ENCODE peak calls at places on chromosomes 12 and 14, in six cellular contexts. T is CD8-positive, alpha-beta T cell; U is naive thymus-derived CD8-positive, alpha-beta T cell; R is NCI-H1417; W is progenitor cell of endocrine pancreas; G is D341Med. N is an unnamed sample.

GRCh38 chr14:37262649-37263048 is 64.9 kb downstream of the MIPOL1 start:
- DNase-seq in T (no peak), U (no peak), R (peak), W (no peak), G (no peak), N (no peak)

GRCh38 chr12:96454396-96454795 is 35.0 kb upstream of the CFAP54 start:
- DNase-seq in T (no peak), U (no peak), R (no peak), W (no peak), G (no peak), N (no peak)

GRCh38 chr12:94039914-94040313 is 108.5 kb upstream of the PLXNC1 start:
- DNase-seq in T (no peak), U (no peak), R (no peak), W (no peak), G (no peak), N (no peak)

GRCh38 chr14:72045885-72046284 is 113.7 kb downstream of the RGS6 start:
- DNase-seq in T (no peak), U (no peak), R (no peak), W (no peak), G (no peak), N (no peak)

GRCh38 chr12:14850929-14851663 is 7.8 kb upstream of the ART4 start:
- DNase-seq in T (no peak), U (no peak), R (no peak), W (no peak), G (no peak), N (no peak)

GRCh38 chr14:85531141-85531593 is 1.2 kb downstream of the FLRT2 start:
- DNase-seq in T (no peak), U (no peak), R (no peak), W (peak), G (peak), N (no peak)

GRCh38 chr12:6084261-6084968 is 40.1 kb downstream of the VWF start:
- DNase-seq in T (no peak), U (no peak), R (peak), W (no peak), G (no peak), N (no peak)

GRCh38 chr14:35158951-35159653 is 36.8 kb downstream of the PRORP start:
- DNase-seq in T (no peak), U (no peak), R (no peak), W (no peak), G (no peak), N (no peak)

GRCh38 chr12:57883700-57884099 is 37.2 kb upstream of the CTDSP2 start:
- DNase-seq in T (no peak), U (no peak), R (no peak), W (no peak), G (no peak), N (no peak)

GRCh38 chr12:94596596-94596995 is 53.8 kb downstream of the TMCC3 start:
- DNase-seq in T (no peak), U (no peak), R (no peak), W (no peak), G (no peak), N (no peak)

GRCh38 chr12:71186571-71187288 is 28.9 kb upstream of the TSPAN8 start:
- DNase-seq in T (no peak), U (no peak), R (no peak), W (no peak), G (no peak), N (no peak)

GRCh38 chr12:103865151-103865730 is 24.2 kb upstream of the NT5DC3 start:
- DNase-seq in T (no peak), U (no peak), R (no peak), W (no peak), G (no peak), N (no peak)

GRCh38 chr12:119659289-119659897 is 8.5 kb upstream of the PRKAB1 start:
- DNase-seq in T (peak), U (no peak), R (peak), W (peak), G (peak), N (no peak)

GRCh38 chr12:120479458-120479857 is 9.9 kb upstream of the SRSF9 start:
- DNase-seq in T (no peak), U (no peak), R (no peak), W (no peak), G (no peak), N (no peak)

GRCh38 chr12:643478-644292 is 19.6 kb downstream of the NINJ2 start:
- DNase-seq in T (peak), U (no peak), R (no peak), W (no peak), G (no peak), N (no peak)

GRCh38 chr14:93780811-93781210 is 7.5 kb downstream of the PRIMA1 start:
- DNase-seq in T (no peak), U (no peak), R (no peak), W (no peak), G (no peak), N (no peak)

GRCh38 chr14:46245281-46245680 is 406.3 kb downstream of the RPL10L start:
- DNase-seq in T (no peak), U (no peak), R (no peak), W (no peak), G (no peak), N (no peak)

GRCh38 chr12:49636979-49637378 is 13.6 kb downstream of the PRPF40B start:
- DNase-seq in T (peak), U (peak), R (peak), W (no peak), G (peak), N (no peak)

GRCh38 chr12:12883369-12884001 is 7.9 kb upstream of the GPRC5A start:
- DNase-seq in T (no peak), U (no peak), R (no peak), W (no peak), G (no peak), N (no peak)

GRCh38 chr14:29805415-29806123 is 122.1 kb downstream of the PRKD1 start:
- DNase-seq in T (no peak), U (no peak), R (no peak), W (no peak), G (no peak), N (peak)

GRCh38 chr14:105532735-105533141 is 6.4 kb downstream of the TMEM121 start:
- DNase-seq in T (no peak), U (no peak), R (no peak), W (no peak), G (peak), N (no peak)

GRCh38 chr12:87094356-87094755 is 838.2 kb upstream of the MGAT4C start:
- DNase-seq in T (no peak), U (no peak), R (no peak), W (no peak), G (no peak), N (no peak)

GRCh38 chr12:57816855-57817151 is 1.7 kb downstream of the AVIL start:
- DNase-seq in T (no peak), U (no peak), R (no peak), W (no peak), G (no peak), N (no peak)

GRCh38 chr14:20614038-20614840 is 23.1 kb upstream of the RNASE12 start:
- DNase-seq in T (no peak), U (no peak), R (no peak), W (no peak), G (no peak), N (no peak)

GRCh38 chr12:1422604-1423315 is 171.6 kb downstream of the FBXL14 start:
- DNase-seq in T (no peak), U (no peak), R (no peak), W (no peak), G (no peak), N (no peak)

GRCh38 chr12:108400481-108400880 is 61.4 kb upstream of the CMKLR1 start:
- DNase-seq in T (no peak), U (no peak), R (no peak), W (no peak), G (no peak), N (no peak)

GRCh38 chr12:40760821-40761220 is 68.6 kb downstream of the CNTN1 start:
- DNase-seq in T (no peak), U (no peak), R (no peak), W (no peak), G (no peak), N (no peak)

GRCh38 chr12:98752726-98753125 is 107.6 kb downstream of the APAF1 start:
- DNase-seq in T (no peak), U (no peak), R (no peak), W (no peak), G (no peak), N (peak)

GRCh38 chr14:104747876-104748275 is 5.1 kb upstream of the SIVA1 start:
- DNase-seq in T (no peak), U (no peak), R (no peak), W (no peak), G (no peak), N (no peak)

GRCh38 chr12:66035289-66035961 is 95.1 kb downstream of the LLPH start:
- DNase-seq in T (no peak), U (no peak), R (no peak), W (no peak), G (peak), N (no peak)

GRCh38 chr12:98791406-98791805 is 146.3 kb downstream of the APAF1 start:
- DNase-seq in T (no peak), U (no peak), R (no peak), W (no peak), G (no peak), N (no peak)

GRCh38 chr14:80927385-80927989 is 14.1 kb downstream of the CEP128 start:
- DNase-seq in T (no peak), U (no peak), R (no peak), W (no peak), G (no peak), N (no peak)

GRCh38 chr14:69044965-69045555 is 66.0 kb upstream of the ACTN1 start:
- DNase-seq in T (no peak), U (no peak), R (no peak), W (no peak), G (no peak), N (no peak)

GRCh38 chr12:91432079-91432478 is 249.5 kb upstream of the DCN start:
- DNase-seq in T (no peak), U (no peak), R (no peak), W (no peak), G (no peak), N (no peak)

GRCh38 chr14:94655169-94655710 is 43.0 kb downstream of the SERPINA3 start:
- DNase-seq in T (no peak), U (no peak), R (no peak), W (no peak), G (no peak), N (peak)

GRCh38 chr12:75632452-75632851 is 121.0 kb upstream of the KRR1 start:
- DNase-seq in T (no peak), U (no peak), R (peak), W (no peak), G (no peak), N (no peak)

GRCh38 chr12:65524666-65525065 is 246.2 kb downstream of the MSRB3 start:
- DNase-seq in T (no peak), U (no peak), R (no peak), W (no peak), G (no peak), N (peak)

GRCh38 chr12:46376579-46376978 is 4.0 kb upstream of the SLC38A2 start:
- DNase-seq in T (no peak), U (no peak), R (no peak), W (no peak), G (no peak), N (no peak)

GRCh38 chr12:123533672-123534643 is at the start of gene RILPL1:
- DNase-seq in T (peak), U (peak), R (peak), W (peak), G (peak), N (no peak)